ENCODE peak calls at places on chromosomes 3 and 15, in ten cellular contexts. V is astrocyte, Q is heart right ventricle, O is transverse colon, D is AG04450, T is IMR-90, B is right atrium auricular region, R is cardiac muscle cell, U is left lung, W is Peyer's patch. A is an unnamed sample. For H3K27me3, the result is how much of the 10 kb centered on the place peaks cover.

GRCh38 chr15:84685304-84685703 is 27.3 kb upstream of the NMB start:
- DNase-seq in W (no peak), Q (peak), O (peak), D (peak), V (peak), U (peak), T (peak), B (peak), R (peak), A (no peak)

GRCh38 chr3:127104586-127104985 is 88.3 kb upstream of the PRR23E start:
- DNase-seq in O (no peak), D (no peak), V (no peak), Q (no peak), U (no peak), R (no peak), T (no peak), B (no peak), W (no peak), A (no peak)

GRCh38 chr3:74443102-74443501 is 171.4 kb downstream of the CNTN3 start:
- DNase-seq in V (no peak), B (no peak), O (no peak), R (peak), Q (no peak), D (no peak), U (no peak), T (peak), W (no peak), A (no peak)

GRCh38 chr3:188581365-188581764 is 427.4 kb downstream of the LPP start:
- DNase-seq in R (no peak), U (no peak), T (no peak), B (no peak), V (no peak), D (no peak), W (no peak), Q (no peak), O (no peak), A (no peak)

GRCh38 chr3:117722856-117723255 is 1013.3 kb downstream of the TUSC7 start:
- DNase-seq in R (no peak), V (no peak), O (no peak), T (no peak), U (no peak), D (no peak), Q (no peak), W (no peak), B (no peak), A (peak)

GRCh38 chr15:79090487-79091203 is at the start of gene RASGRF1:
- DNase-seq in D (no peak), W (peak), U (no peak), B (peak), R (peak), T (no peak), V (no peak), Q (no peak), O (no peak), A (peak)

GRCh38 chr3:14532691-14533456 is 7.3 kb downstream of the GRIP2 start:
- DNase-seq in T (no peak), U (no peak), D (no peak), R (peak), B (peak), O (peak), W (peak), Q (peak), V (no peak), A (no peak)

GRCh38 chr3:132180337-132180791 is 136.8 kb upstream of the ACP3 start:
- DNase-seq in B (no peak), D (peak), W (no peak), T (peak), U (no peak), O (no peak), V (peak), Q (no peak), R (peak), A (no peak)

GRCh38 chr3:3992312-3992874 is 193.2 kb downstream of the LRRN1 start:
- DNase-seq in V (no peak), U (no peak), R (no peak), T (no peak), O (no peak), D (no peak), Q (no peak), B (no peak), W (no peak), A (no peak)

GRCh38 chr3:9248232-9249191 is 934 bp downstream of the SRGAP3 start:
- DNase-seq in D (no peak), Q (no peak), V (no peak), O (peak), B (no peak), T (no peak), W (no peak), U (no peak), R (no peak), A (no peak)

GRCh38 chr3:49519266-49519665 is 35.0 kb upstream of the BSN start:
- DNase-seq in W (no peak), O (no peak), D (no peak), U (no peak), R (peak), T (no peak), B (no peak), V (no peak), Q (peak), A (no peak)

GRCh38 chr15:71508081-71508682 is 302.2 kb upstream of the NR2E3 start:
- DNase-seq in W (no peak), R (no peak), O (no peak), T (no peak), V (no peak), Q (no peak), B (no peak), D (no peak), U (no peak), A (peak)

GRCh38 chr3:48637305-48637704 is 2.0 kb upstream of the SLC26A6 start:
- DNase-seq in V (no peak), B (no peak), U (no peak), T (no peak), R (no peak), D (no peak), W (no peak), Q (no peak), O (no peak), A (no peak)

GRCh38 chr15:52115598-52116427 is 3.2 kb upstream of the BCL2L10 start:
- DNase-seq in Q (no peak), O (no peak), W (no peak), U (no peak), D (no peak), V (no peak), B (no peak), R (no peak), T (peak), A (no peak)

GRCh38 chr3:130480736-130481135 is 36.2 kb upstream of the COL6A6 start:
- DNase-seq in O (no peak), B (no peak), R (peak), V (peak), Q (no peak), U (peak), D (peak), T (peak), W (no peak), A (no peak)

GRCh38 chr15:69116391-69116790 is 44.0 kb upstream of the GLCE start:
- DNase-seq in R (no peak), W (no peak), T (no peak), D (no peak), O (no peak), U (no peak), V (no peak), B (no peak), Q (no peak), A (no peak)
- H3K27me3 ChIP-seq in R (under half), W (under half), T (half or more), D (half or more), O (under half), U (under half), V (half or more), B (under half), Q (under half), A (under half)

DNA sequence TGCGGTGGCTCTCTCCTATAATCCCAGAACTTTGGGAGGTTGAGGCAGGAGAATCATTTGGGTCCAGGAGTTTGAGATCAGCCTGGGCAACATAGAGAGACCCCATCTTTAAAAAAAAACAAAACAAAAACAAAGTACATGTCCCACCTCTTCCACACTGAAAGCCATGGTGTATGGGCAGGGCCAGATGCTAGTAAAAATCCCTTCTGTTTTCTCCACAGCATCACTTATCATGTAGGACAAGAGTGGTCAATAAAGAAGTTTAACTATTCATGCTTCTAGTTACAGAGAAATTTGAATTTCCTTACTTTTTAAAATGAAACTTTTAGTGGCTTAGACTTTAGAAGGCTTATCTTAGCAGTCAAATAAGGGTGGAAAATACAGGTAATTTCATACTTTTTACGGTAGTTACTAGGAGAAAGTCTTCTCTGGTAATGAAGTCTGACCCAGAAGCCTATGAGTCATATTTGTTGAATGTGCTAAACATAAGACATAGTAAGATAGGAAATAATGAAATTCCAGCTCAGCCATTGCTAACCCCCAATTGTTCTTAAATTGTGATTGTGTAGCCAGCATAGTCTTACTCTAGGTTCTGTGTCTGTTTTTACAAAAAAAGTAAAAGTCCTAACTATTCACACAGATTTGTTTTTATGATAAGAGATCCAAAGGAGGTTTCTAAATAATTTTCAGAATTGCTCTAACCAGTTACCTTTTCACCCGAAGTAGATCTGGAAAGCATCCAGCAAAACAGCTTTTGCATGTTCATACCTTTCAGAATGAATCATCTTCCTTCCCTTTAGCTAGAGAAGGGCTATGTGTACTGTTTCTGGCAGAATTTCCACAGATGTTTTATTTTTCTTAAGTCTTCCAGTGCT is 16.4 kb upstream of the ZNF609 start:
- DNase-seq in D (peak), Q (no peak), R (peak), B (no peak), U (no peak), V (peak), T (peak), W (no peak), O (no peak), A (peak)
- H3K4me3 ChIP-seq in D (peak), Q (no peak), R (no peak), B (no peak), U (no peak), V (peak), T (no peak), W (no peak), O (no peak), A (no peak)

GRCh38 chr3:164049836-164050235 is 1028.5 kb downstream of the SI start:
- DNase-seq in Q (no peak), R (no peak), V (no peak), U (no peak), W (no peak), B (no peak), D (no peak), T (no peak), O (no peak), A (no peak)
- TF ChIP-seq CTCF in Q (no peak), R (no peak), V (no peak), U (no peak), W (no peak), B (no peak), D (no peak), T (no peak), O (no peak), A (no peak)

DNA sequence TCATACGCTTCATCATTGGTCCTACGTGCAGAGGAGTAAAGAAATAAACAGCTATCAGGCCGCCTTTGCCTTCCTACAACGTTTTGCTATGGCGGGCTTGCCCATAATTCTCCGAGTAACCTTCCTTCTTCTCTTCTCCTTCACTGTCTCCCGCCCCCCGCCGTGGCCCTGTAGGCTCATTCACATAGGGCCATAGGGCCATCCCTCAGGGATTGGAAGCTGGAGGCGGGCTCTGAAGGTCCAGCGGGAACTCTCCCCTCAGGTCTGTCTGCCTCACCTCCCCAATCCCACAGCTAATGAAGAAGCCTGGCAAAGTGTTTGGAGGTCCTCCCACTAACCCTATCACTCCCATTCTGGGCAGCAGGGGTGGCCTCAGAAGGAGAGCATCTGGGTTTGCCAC is 43.6 kb downstream of the SEMA5B start:
- DNase-seq in V (no peak), D (no peak), R (no peak), Q (no peak), W (no peak), O (no peak), T (no peak), U (no peak), B (no peak), A (no peak)
- H3K27me3 ChIP-seq in V (half or more), D (under half), R (under half), Q (under half), W (under half), O (under half), T (half or more), U (under half), B (under half), A (under half)

DNA sequence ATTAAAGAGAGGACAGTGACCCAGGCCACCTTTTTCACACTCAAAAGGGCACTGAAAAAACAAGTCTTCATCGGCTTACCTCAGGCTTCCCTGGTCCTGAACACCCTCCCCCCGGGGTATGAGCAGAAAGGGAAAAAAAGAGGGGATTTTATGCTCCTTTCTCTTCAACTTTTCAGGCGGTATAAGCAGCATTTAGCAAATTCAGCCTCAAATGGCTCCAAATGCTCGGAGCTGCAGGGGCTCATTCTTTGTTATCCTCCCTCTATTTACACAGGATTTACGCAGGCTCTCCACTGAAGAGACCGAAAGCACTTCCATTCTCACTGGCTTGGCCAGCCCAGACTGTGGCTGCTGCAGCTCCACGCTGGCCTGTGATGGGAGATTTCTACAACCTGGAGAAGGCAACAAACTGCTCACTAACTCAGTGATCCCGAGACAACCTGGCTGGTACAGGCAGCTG is 54.5 kb downstream of the MEIS2 start:
- DNase-seq in D (no peak), V (no peak), R (no peak), B (no peak), O (no peak), U (peak), T (no peak), W (no peak), Q (no peak), A (no peak)
- H3K4me3 ChIP-seq in D (no peak), V (no peak), R (no peak), B (no peak), O (no peak), U (no peak), T (no peak), W (no peak), Q (no peak), A (no peak)